ENCODE peak calls at places on chromosomes 1 and 21, in five cellular contexts. I is PC-3, X is mammary epithelial cell, J is mesendoderm, Z is colonic mucosa. B is an unnamed sample.

GRCh38 chr1:244237445-244237844 is 186.4 kb downstream of the ZBTB18 start:
- DNase-seq in I (peak), X (peak), J (no peak), Z (no peak), B (peak)

GRCh38 chr1:12148160-12148957 is 18.4 kb upstream of the TNFRSF1B start:
- DNase-seq in I (peak), X (no peak), J (no peak), Z (peak), B (no peak)

GRCh38 chr1:239811211-239811902 is 280.3 kb upstream of the FMN2 start:
- DNase-seq in I (no peak), X (no peak), J (peak), Z (no peak), B (peak)

GRCh38 chr1:94643776-94644175 is 102.2 kb upstream of the F3 start:
- DNase-seq in I (no peak), X (no peak), J (no peak), Z (no peak), B (peak)

GRCh38 chr1:82695443-82695842 is 894.7 kb downstream of the ADGRL2 start:
- DNase-seq in I (no peak), X (peak), J (no peak), Z (no peak), B (no peak)

GRCh38 chr1:174812656-174813055 is 187.1 kb upstream of the CACYBP start:
- DNase-seq in I (peak), X (no peak), J (peak), Z (no peak), B (peak)

GRCh38 chr1:162062542-162063015 is 6.9 kb upstream of the NOS1AP start:
- DNase-seq in I (no peak), X (no peak), J (no peak), Z (no peak), B (no peak)

GRCh38 chr1:217435159-217435558 is 195.7 kb downstream of the GPATCH2 start:
- DNase-seq in I (no peak), X (no peak), J (peak), Z (no peak), B (no peak)

GRCh38 chr1:110230381-110231199 is 20.5 kb downstream of the KCNC4 start:
- DNase-seq in I (no peak), X (no peak), J (no peak), Z (no peak), B (no peak)

GRCh38 chr21:26966360-26966977 is 419 bp downstream of the ADAMTS5 start:
- DNase-seq in I (no peak), X (no peak), J (peak), Z (no peak), B (no peak)

GRCh38 chr21:31804008-31804394 is 68.8 kb upstream of the HUNK start:
- DNase-seq in I (no peak), X (no peak), J (no peak), Z (no peak), B (no peak)

GRCh38 chr1:216723274-216723780 is at the start of gene ESRRG:
- DNase-seq in I (no peak), X (no peak), J (peak), Z (peak), B (peak)

GRCh38 chr1:234538930-234539649 is 60.1 kb upstream of the TARBP1 start:
- DNase-seq in I (no peak), X (peak), J (no peak), Z (no peak), B (no peak)

GRCh38 chr21:35257413-35257812 is 208.3 kb upstream of the RUNX1 start:
- DNase-seq in I (peak), X (peak), J (no peak), Z (peak), B (no peak)

GRCh38 chr1:176752505-176752904 is 289.5 kb downstream of the PAPPA2 start:
- DNase-seq in I (peak), X (no peak), J (no peak), Z (no peak), B (no peak)

GRCh38 chr1:150009604-150010387 is 730 bp downstream of the OTUD7B start:
- DNase-seq in I (peak), X (peak), J (peak), Z (peak), B (peak)

GRCh38 chr1:53376742-53377437 is 49.0 kb upstream of the LRP8 start:
- DNase-seq in I (no peak), X (no peak), J (no peak), Z (peak), B (peak)

GRCh38 chr1:9357958-9358357 is 65.3 kb downstream of the SPSB1 start:
- DNase-seq in I (no peak), X (no peak), J (no peak), Z (no peak), B (no peak)

GRCh38 chr1:229653420-229653819 is 27.4 kb downstream of the URB2 start:
- DNase-seq in I (no peak), X (no peak), J (no peak), Z (no peak), B (no peak)

GRCh38 chr1:65255088-65256050 is 54.0 kb upstream of the DNAJC6 start:
- DNase-seq in I (peak), X (peak), J (peak), Z (no peak), B (peak)

GRCh38 chr1:205304046-205304694 is 17.4 kb downstream of the NUAK2 start:
- DNase-seq in I (no peak), X (no peak), J (no peak), Z (no peak), B (no peak)

GRCh38 chr1:185483647-185484450 is 166.8 kb upstream of the IVNS1ABP start:
- DNase-seq in I (peak), X (peak), J (peak), Z (no peak), B (no peak)

GRCh38 chr1:173451981-173452380 is 25.2 kb upstream of the PRDX6 start:
- DNase-seq in I (peak), X (peak), J (no peak), Z (no peak), B (no peak)

GRCh38 chr21:45448810-45449657 is 44.1 kb downstream of the COL18A1 start:
- DNase-seq in I (no peak), X (no peak), J (no peak), Z (no peak), B (no peak)

GRCh38 chr1:223345720-223346119 is 18.3 kb downstream of the SUSD4 start:
- DNase-seq in I (no peak), X (no peak), J (peak), Z (no peak), B (peak)

GRCh38 chr1:224170748-224171478 is 12.1 kb upstream of the DEGS1 start:
- DNase-seq in I (peak), X (peak), J (peak), Z (no peak), B (peak)

GRCh38 chr1:223430221-223430620 is 37.0 kb downstream of the CCDC185 start:
- DNase-seq in I (no peak), X (no peak), J (no peak), Z (no peak), B (no peak)

GRCh38 chr1:44847786-44848185 is 4.7 kb upstream of the PTCH2 start:
- DNase-seq in I (no peak), X (no peak), J (no peak), Z (no peak), B (no peak)

GRCh38 chr21:18387994-18388393 is 15.6 kb downstream of the TMPRSS15 start:
- DNase-seq in I (no peak), X (no peak), J (peak), Z (no peak), B (no peak)

GRCh38 chr1:110616587-110616986 is 10.4 kb upstream of the KCNA2 start:
- DNase-seq in I (peak), X (peak), J (peak), Z (no peak), B (peak)

GRCh38 chr1:17874665-17875064 is 119.5 kb downstream of the ACTL8 start:
- DNase-seq in I (peak), X (peak), J (peak), Z (no peak), B (peak)

GRCh38 chr1:46183119-46183842 is 7.0 kb upstream of the P3R3URF start:
- DNase-seq in I (peak), X (peak), J (no peak), Z (peak), B (peak)

GRCh38 chr1:201184734-201185453 is 5.7 kb upstream of the IGFN1 start:
- DNase-seq in I (peak), X (peak), J (peak), Z (no peak), B (peak)

GRCh38 chr1:111030590-111030989 is 66.9 kb upstream of the LRIF1 start:
- DNase-seq in I (peak), X (peak), J (peak), Z (peak), B (peak)

GRCh38 chr1:37051386-37051785 is 17.1 kb upstream of the GRIK3 start:
- DNase-seq in I (no peak), X (no peak), J (no peak), Z (no peak), B (no peak)

GRCh38 chr1:29397981-29398380 is 161.7 kb downstream of the PTPRU start:
- DNase-seq in I (no peak), X (no peak), J (no peak), Z (no peak), B (no peak)

GRCh38 chr1:41476807-41477361 is 7.6 kb downstream of the EDN2 start:
- DNase-seq in I (no peak), X (no peak), J (no peak), Z (peak), B (no peak)

GRCh38 chr1:236284291-236284711 is 2.5 kb upstream of the ERO1B start:
- DNase-seq in I (no peak), X (no peak), J (no peak), Z (no peak), B (no peak)

GRCh38 chr1:33433509-33434362 is 2.8 kb upstream of the PHC2 start:
- DNase-seq in I (peak), X (peak), J (peak), Z (peak), B (no peak)

GRCh38 chr1:198934414-198934813 is 295.6 kb downstream of the PTPRC start:
- DNase-seq in I (no peak), X (no peak), J (no peak), Z (no peak), B (no peak)

GRCh38 chr1:198934901-198935301 is 296.1 kb downstream of the PTPRC start:
- DNase-seq in I (peak), X (peak), J (no peak), Z (no peak), B (no peak)

GRCh38 chr1:198933506-198933905 is 294.7 kb downstream of the PTPRC start:
- DNase-seq in I (no peak), X (no peak), J (no peak), Z (no peak), B (no peak)

GRCh38 chr1:198929961-198930599 is 291.2 kb downstream of the PTPRC start:
- DNase-seq in I (no peak), X (peak), J (no peak), Z (no peak), B (no peak)

GRCh38 chr1:198932351-198932991 is 293.6 kb downstream of the PTPRC start:
- DNase-seq in I (peak), X (peak), J (no peak), Z (no peak), B (no peak)
- H3K9ac ChIP-seq in I (peak), X (peak), J (no peak), Z (no peak), B (no peak)

GRCh38 chr1:2393471-2393877 is 1.8 kb downstream of the RER1 start:
- DNase-seq in I (no peak), X (no peak), J (no peak), Z (peak), B (no peak)
- H3K27ac ChIP-seq in I (no peak), X (no peak), J (no peak), Z (no peak), B (no peak)

DNA sequence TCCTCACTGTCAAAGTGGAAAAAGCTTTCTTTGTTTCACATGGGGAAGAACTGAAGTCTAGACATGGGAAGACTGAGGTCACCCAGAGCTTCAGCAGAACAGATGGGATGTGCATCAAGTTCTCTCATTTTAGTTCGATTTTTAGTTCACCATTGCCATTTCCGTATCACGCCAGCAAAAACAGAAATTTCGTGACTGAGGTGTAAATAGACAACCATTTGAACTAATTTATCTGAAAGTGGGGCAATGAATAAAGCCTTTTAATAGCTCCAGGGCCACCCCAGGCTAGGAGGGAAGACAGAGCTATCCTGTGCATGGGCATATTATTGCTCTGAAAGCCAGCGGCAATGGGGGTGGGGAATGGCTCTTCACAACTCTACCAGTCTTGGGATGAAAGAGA is 504.6 kb upstream of the PLXNA2 start:
- DNase-seq in I (no peak), X (no peak), J (no peak), Z (no peak), B (no peak)
- H3K9ac ChIP-seq in I (no peak), X (no peak), J (no peak), Z (no peak), B (no peak)

DNA sequence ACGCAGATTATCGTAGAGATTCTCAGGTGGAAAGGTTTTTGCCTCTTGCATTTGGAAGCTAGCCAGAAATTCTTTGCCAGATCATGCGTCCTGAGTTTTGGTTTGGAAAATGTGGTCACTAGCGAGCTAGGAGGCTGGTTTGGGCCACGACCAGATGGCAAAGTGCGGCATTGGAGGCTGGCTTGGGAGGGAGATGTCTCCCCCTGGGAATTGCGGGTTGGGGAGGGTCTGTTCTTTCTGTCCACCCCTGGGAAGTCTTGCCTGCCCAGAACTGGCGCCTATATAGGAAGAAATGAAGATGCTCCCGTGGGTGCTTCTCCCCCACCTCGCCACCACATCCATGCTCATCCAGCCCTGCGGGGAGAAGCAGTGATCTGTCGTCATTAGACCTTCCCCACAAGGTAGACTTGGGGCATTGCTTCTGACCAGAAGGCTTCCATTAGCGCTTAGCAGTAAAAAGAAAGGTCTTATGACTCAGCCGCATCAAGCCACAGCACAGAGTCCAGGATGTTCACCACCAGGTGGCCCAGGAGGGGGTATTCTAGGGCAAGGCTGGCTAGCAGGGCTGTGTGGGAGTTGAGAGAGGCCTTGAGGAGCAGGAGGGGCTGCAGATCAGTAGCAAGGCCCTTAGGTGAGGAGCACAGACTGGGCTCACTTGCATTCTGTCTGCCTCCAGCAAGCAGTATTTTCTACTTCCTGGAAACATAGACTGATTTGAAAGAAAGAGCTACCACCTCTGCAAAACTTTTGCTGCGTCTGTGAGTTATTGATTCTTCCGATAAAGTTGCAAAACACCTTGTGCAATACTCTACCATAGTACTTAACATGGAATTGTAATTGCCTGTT is 1.5 kb upstream of the PTP4A2 start:
- DNase-seq in I (peak), X (peak), J (peak), Z (peak), B (peak)
- H3K27ac ChIP-seq in I (peak), X (peak), J (no peak), Z (peak), B (no peak)

B was measured in endodermal cell.